ENCODE peak calls at places on chromosomes 6 and 20, in four cellular contexts. C, M, N and A are unnamed samples.

GRCh38 chr6:8017705-8018104 is 46.5 kb downstream of the BLOC1S5 start:
- DNase-seq in N (no peak), C (no peak), M (no peak), A (no peak)

GRCh38 chr6:107125771-107126170 is 10.5 kb upstream of the BEND3 start:
- DNase-seq in N (no peak), C (no peak), M (no peak), A (no peak)

GRCh38 chr6:22099241-22099640 is 197.6 kb downstream of the PRL start:
- DNase-seq in N (no peak), M (no peak), C (no peak), A (no peak)

GRCh38 chr6:4892785-4893485 is 110.9 kb downstream of the RPP40 start:
- DNase-seq in C (no peak), M (no peak), N (no peak), A (no peak)

GRCh38 chr6:14734416-14735340 is 511.2 kb upstream of the JARID2 start:
- DNase-seq in M (peak; percentile 63), N (no peak), C (no peak), A (no peak)

GRCh38 chr6:82143041-82143481 is 104.5 kb downstream of the IBTK start:
- DNase-seq in M (peak; percentile 76), N (no peak), C (no peak), A (no peak)

GRCh38 chr20:11902264-11902663 is 15.4 kb upstream of the BTBD3 start:
- DNase-seq in M (no peak), C (no peak), N (no peak), A (no peak)

GRCh38 chr20:38805958-38806854 is 709 bp downstream of the PPP1R16B start:
- DNase-seq in N (no peak), M (no peak), C (peak; percentile 45), A (no peak)

GRCh38 chr20:63627700-63628245 is 872 bp upstream of the GMEB2 start:
- DNase-seq in C (no peak), M (no peak), N (no peak), A (no peak)

GRCh38 chr20:58420798-58421496 is 31.9 kb downstream of the VAPB start:
- DNase-seq in C (no peak), M (no peak), N (no peak), A (no peak)

GRCh38 chr20:41406896-41407444 is 40.4 kb upstream of the EMILIN3 start:
- DNase-seq in N (no peak), C (no peak), M (peak; percentile 87), A (no peak)

DNA sequence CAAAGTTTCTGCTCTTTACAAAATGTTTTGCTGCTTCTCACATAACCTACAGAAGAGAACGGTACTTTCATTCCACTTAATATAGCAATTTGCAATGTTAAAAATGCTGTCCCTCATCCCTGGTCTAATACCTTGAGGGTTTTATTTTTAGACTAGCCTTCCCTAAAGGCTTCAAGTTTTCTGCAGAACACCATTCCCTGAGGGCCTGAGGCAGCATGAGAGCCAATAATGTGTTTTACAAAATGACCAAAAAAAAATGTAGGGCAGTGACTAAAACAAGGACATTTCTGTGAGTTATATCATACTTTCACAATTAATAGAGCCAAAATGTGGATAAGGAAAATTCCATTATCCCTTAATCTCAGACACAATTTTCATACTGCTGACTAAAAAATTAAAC is 22.7 kb downstream of the GPR63 start:
- DNase-seq in C (no peak), M (peak; percentile 60), N (no peak), A (no peak)
- H3K18ac ChIP-seq in C (no peak overlapping the region), M (no peak overlapping the region), N (no peak overlapping the region), A (no peak overlapping the region)

GRCh38 chr6:43016166-43016915 is 2.3 kb downstream of the KLHDC3 start:
- DNase-seq in N (no peak), C (peak; percentile 9), M (no peak), A (no peak)
- H3K79me2 ChIP-seq in N (peaks cover 45% of the 10 kb centered on the region), C (peaks cover 21% of the 10 kb centered on the region), M (peaks cover 8% of the 10 kb centered on the region), A (peaks cover 9% of the 10 kb centered on the region)

GRCh38 chr6:42979523-42980177 is 669 bp upstream of the PEX6 start:
- DNase-seq in N (no peak), M (no peak), C (no peak), A (no peak)
- H3K18ac ChIP-seq in N (peak overlapping the region; percentile 44), M (no peak overlapping the region), C (peak overlapping the region; percentile 40), A (no peak overlapping the region)

GRCh38 chr6:33066917-33067521 is 6.4 kb downstream of the HLA-DPA1 start:
- DNase-seq in M (no peak), N (no peak), C (no peak), A (no peak)
- H3K79me2 ChIP-seq in M (no peaks in the 10 kb centered on the region), N (no peaks in the 10 kb centered on the region), C (no peaks in the 10 kb centered on the region), A (no peaks in the 10 kb centered on the region)

GRCh38 chr6:73699656-73700055 is 3.7 kb downstream of the CD109 start:
- DNase-seq in M (no peak), C (peak; percentile 42), N (no peak), A (no peak)

GRCh38 chr6:73695619-73696421 is at the start of gene CD109:
- DNase-seq in N (peak; percentile 33), M (peak; percentile 21), C (peak; percentile 79), A (peak; percentile 79)

GRCh38 chr6:73691512-73691911 is 4.5 kb upstream of the CD109 start:
- DNase-seq in C (no peak), N (no peak), M (no peak), A (no peak)

GRCh38 chr6:73696990-73697651 is 1.1 kb downstream of the CD109 start:
- DNase-seq in C (peak; percentile 32), M (no peak), N (no peak), A (peak; percentile 41)

GRCh38 chr6:73694711-73695411 is 1.1 kb upstream of the CD109 start:
- DNase-seq in M (no peak), N (no peak), C (peak; percentile 28), A (no peak)
- H3K18ac ChIP-seq in M (no peak overlapping the region), N (no peak overlapping the region), C (no peak overlapping the region), A (no peak overlapping the region)

GRCh38 chr20:1357921-1358671 is 29.2 kb upstream of the SDCBP2 start:
- DNase-seq in C (no peak), N (no peak), M (no peak), A (no peak)
- H3K79me2 ChIP-seq in C (no peaks in the 10 kb centered on the region), N (no peaks in the 10 kb centered on the region), M (no peaks in the 10 kb centered on the region), A (no peaks in the 10 kb centered on the region)

GRCh38 chr6:113630365-113630737 is 226.8 kb upstream of the MARCKS start:
- DNase-seq in N (no peak), C (no peak), M (no peak), A (no peak)

GRCh38 chr6:113631616-113632015 is 225.5 kb upstream of the MARCKS start:
- DNase-seq in N (no peak), M (no peak), C (no peak), A (no peak)

GRCh38 chr6:113629940-113630339 is 227.2 kb upstream of the MARCKS start:
- DNase-seq in C (no peak), M (no peak), N (no peak), A (no peak)

GRCh38 chr6:113632220-113632864 is 224.8 kb upstream of the MARCKS start:
- DNase-seq in M (peak; percentile 30), N (no peak), C (peak; percentile 38), A (no peak)

DNA sequence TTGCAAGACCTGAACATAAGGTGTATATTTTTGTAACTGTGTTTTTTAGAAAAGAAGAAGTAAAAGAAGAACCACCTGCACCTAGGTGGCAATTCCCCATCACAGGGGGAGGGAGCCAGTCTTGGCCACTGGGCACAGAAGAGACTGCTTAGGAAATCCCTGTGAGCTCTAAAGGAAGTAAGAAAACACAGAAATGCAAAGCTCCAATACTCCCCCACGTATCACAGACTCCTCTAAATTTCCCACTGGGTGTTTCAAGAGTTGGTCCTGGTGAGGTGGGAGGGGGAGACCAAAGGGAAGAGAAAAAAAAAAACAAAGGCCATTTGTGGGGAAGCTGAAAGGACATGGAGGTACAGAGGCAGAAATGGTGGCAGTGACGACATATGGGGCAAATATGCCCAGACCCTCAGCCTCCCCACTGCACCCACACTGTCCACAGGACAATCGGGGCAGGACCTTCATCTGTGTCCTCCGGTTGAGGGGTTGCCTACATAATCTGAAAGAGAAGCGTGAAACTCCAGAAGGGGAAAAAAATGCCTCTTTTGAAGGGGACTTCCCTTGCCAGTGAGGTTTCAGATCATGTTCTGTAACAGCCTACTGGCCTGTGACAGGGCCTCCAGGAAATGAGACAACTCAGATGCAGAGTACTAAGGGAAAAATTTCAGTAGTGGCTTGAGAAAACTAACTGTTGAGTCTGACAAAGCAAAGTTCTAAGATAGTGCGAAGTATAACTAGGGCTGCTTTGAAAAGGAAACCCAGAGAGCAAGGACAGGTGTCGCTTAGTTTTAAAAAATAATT is 226.2 kb upstream of the MARCKS start:
- DNase-seq in M (no peak), N (no peak), C (no peak), A (no peak)
- H3K18ac ChIP-seq in M (no peak overlapping the region), N (no peak overlapping the region), C (peak overlapping the region; percentile 4), A (no peak overlapping the region)

DNA sequence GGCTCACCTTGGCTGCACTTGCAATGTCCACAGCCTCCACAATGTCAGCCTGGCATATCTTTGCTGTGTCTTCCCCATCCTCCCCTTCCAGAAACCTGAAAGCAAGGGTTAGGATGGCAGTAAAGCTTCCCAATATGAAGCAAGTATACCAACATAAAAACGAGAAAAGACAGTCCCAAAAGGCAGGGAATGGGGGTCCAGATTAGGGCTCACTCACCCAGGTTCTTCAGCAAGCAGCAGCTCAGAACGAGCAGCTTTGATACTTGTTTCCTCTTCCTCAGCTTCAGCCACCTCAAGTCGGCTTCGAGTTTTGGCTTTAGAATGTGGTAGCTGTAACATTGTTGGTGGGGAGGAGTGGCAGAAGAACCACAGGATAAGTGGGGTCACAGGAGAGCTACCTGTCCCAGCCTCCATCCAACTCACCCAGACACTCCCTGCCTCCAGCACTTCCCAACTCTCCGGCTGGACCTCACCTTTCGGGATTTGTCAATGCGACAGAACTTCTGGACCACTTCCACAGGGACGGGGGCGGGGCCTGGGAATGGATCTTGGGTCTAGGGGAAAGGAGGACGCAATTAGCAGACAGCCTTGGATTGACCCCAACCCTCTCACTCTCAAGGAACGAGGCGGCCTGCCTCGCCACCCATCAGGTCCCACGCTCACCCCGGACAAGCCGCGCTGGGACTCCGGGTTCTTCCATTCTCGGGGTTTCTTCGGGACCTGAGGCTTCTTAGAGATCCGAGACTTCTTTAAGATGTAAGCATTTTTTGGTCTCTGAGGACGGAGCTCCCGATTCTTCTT is 698 bp downstream of the WDR46 start:
- DNase-seq in C (no peak), N (no peak), M (no peak), A (no peak)
- H3K79me2 ChIP-seq in C (peaks cover 19% of the 10 kb centered on the region), N (peaks cover 31% of the 10 kb centered on the region), M (peaks cover 6% of the 10 kb centered on the region), A (peaks cover 7% of the 10 kb centered on the region)

DNA sequence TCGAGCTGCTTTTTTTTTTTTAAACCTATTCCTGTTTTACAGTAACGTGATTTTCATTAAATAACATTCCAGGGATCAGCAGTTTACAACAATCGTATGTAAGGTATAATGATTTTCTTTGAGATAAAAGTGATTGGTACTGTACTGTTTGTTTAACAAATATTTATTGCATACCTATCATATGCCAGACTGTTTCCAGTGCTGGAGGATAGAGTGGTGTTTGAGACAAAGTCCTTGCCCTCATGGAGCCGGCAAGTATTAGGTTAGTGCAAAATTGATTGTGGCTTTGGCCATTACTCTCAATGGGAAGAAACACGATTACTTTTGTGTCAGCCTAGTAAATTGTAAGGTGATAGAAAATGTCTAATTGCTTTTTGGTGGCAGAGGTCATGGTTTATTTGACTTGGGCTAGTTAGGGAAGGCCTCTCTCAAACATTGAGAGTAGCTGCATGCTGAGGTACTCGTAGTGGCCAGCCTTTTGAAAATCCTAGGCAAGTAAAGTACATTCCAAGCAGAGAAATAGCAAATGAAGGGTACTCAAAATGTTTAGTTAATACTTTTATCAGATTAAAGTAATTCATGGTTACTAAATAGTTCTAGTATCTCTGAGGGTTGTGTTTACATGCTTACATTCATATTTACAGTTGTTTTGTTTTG is 35.6 kb downstream of the PHF3 start:
- DNase-seq in M (no peak), N (no peak), C (no peak), A (no peak)
- H3K18ac ChIP-seq in M (no peak overlapping the region), N (no peak overlapping the region), C (no peak overlapping the region), A (no peak overlapping the region)